ENCODE peak calls at places on chromosome 22, in four cellular contexts. M is GM12878, Q is K562, B is HL-60. G is an unnamed sample.

GRCh38 chr22:40215266-40215665 is 37.5 kb downstream of the TNRC6B start:
- DNase-seq in M (no peak), Q (no peak), B (peak), G (no peak)

GRCh38 chr22:40631925-40632324 is 4.6 kb downstream of the MRTFA start:
- DNase-seq in M (no peak), Q (no peak), B (no peak), G (no peak)

GRCh38 chr22:29203883-29204282 is 1.8 kb upstream of the EMID1 start:
- DNase-seq in M (no peak), Q (no peak), B (no peak), G (no peak)

GRCh38 chr22:35312198-35313059 is 12.7 kb downstream of the TOM1 start:
- DNase-seq in M (no peak), Q (no peak), B (no peak), G (no peak)

GRCh38 chr22:42752912-42753311 is 32.2 kb upstream of the A4GALT start:
- DNase-seq in M (peak), Q (no peak), B (no peak), G (no peak)

GRCh38 chr22:43992331-43992821 is 31.7 kb upstream of the PARVB start:
- DNase-seq in M (no peak), Q (no peak), B (no peak), G (no peak)

GRCh38 chr22:39240841-39241631 is 3.7 kb downstream of the PDGFB start:
- DNase-seq in M (no peak), Q (peak), B (no peak), G (no peak)

GRCh38 chr22:22463855-22464540 is 44.5 kb downstream of the ZNF280B start:
- DNase-seq in M (no peak), Q (peak), B (peak), G (peak)

GRCh38 chr22:40418366-40419201 is 48.2 kb downstream of the SGSM3 start:
- DNase-seq in M (no peak), Q (no peak), B (no peak), G (no peak)

GRCh38 chr22:41538583-41538982 is 5.7 kb downstream of the POLR3H start:
- DNase-seq in M (no peak), Q (no peak), B (no peak), G (no peak)

GRCh38 chr22:21443057-21443734 is 24.0 kb upstream of the TMEM191C start:
- DNase-seq in M (no peak), Q (no peak), B (no peak), G (no peak)

GRCh38 chr22:22167791-22168189 is 76.8 kb upstream of the VPREB1 start:
- DNase-seq in M (peak), Q (no peak), B (no peak), G (no peak)

GRCh38 chr22:42688241-42688913 is 32.3 kb downstream of the A4GALT start:
- DNase-seq in M (no peak), Q (peak), B (no peak), G (no peak)

GRCh38 chr22:29827091-29827490 is 11.0 kb downstream of the ASCC2 start:
- DNase-seq in M (no peak), Q (no peak), B (no peak), G (no peak)

GRCh38 chr22:35645646-35646045 is 2.6 kb upstream of the APOL6 start:
- DNase-seq in M (no peak), Q (no peak), B (no peak), G (no peak)

GRCh38 chr22:40634119-40634903 is 2.2 kb downstream of the MRTFA start:
- DNase-seq in M (no peak), Q (no peak), B (no peak), G (no peak)

GRCh38 chr22:43837666-43838065 is 24.6 kb downstream of the SULT4A1 start:
- DNase-seq in M (no peak), Q (no peak), B (no peak), G (no peak)

GRCh38 chr22:41619979-41620645 is 731 bp downstream of the DESI1 start:
- DNase-seq in M (no peak), Q (peak), B (peak), G (peak)

GRCh38 chr22:35708453-35708852 is 9.2 kb upstream of the APOL5 start:
- DNase-seq in M (no peak), Q (no peak), B (no peak), G (no peak)

GRCh38 chr22:21044931-21045584 is 688 bp upstream of the LRRC74B start:
- DNase-seq in M (no peak), Q (peak), B (peak), G (no peak)

GRCh38 chr22:46714550-46714949 is 23.5 kb downstream of the CERK start:
- DNase-seq in M (no peak), Q (no peak), B (no peak), G (no peak)

GRCh38 chr22:47372111-47372581 is 609.7 kb downstream of the TBC1D22A start:
- DNase-seq in M (no peak), Q (no peak), B (no peak), G (no peak)

GRCh38 chr22:37817705-37818311 is 5.4 kb upstream of the GALR3 start:
- DNase-seq in M (no peak), Q (peak), B (peak), G (peak)

GRCh38 chr22:43476341-43476740 is 64.5 kb downstream of the MPPED1 start:
- DNase-seq in M (no peak), Q (no peak), B (no peak), G (no peak)

GRCh38 chr22:22737590-22737989 is 93.2 kb downstream of the GGTLC2 start:
- DNase-seq in M (no peak), Q (no peak), B (no peak), G (no peak)

GRCh38 chr22:44330727-44331660 is 18.2 kb upstream of the SHISAL1 start:
- DNase-seq in M (no peak), Q (no peak), B (no peak), G (no peak)

GRCh38 chr22:40757071-40757470 is 62.1 kb downstream of the SLC25A17 start:
- DNase-seq in M (no peak), Q (no peak), B (no peak), G (no peak)

GRCh38 chr22:20034143-20034542 is 13.2 kb downstream of the TANGO2 start:
- DNase-seq in M (peak), Q (no peak), B (no peak), G (no peak)

GRCh38 chr22:20032407-20032991 is 11.6 kb downstream of the TANGO2 start:
- DNase-seq in M (no peak), Q (no peak), B (no peak), G (no peak)

GRCh38 chr22:20035375-20036084 is 14.6 kb downstream of the TANGO2 start:
- DNase-seq in M (no peak), Q (peak), B (no peak), G (no peak)

GRCh38 chr22:20031732-20032406 is 11.0 kb downstream of the TANGO2 start:
- DNase-seq in M (no peak), Q (no peak), B (no peak), G (no peak)

DNA sequence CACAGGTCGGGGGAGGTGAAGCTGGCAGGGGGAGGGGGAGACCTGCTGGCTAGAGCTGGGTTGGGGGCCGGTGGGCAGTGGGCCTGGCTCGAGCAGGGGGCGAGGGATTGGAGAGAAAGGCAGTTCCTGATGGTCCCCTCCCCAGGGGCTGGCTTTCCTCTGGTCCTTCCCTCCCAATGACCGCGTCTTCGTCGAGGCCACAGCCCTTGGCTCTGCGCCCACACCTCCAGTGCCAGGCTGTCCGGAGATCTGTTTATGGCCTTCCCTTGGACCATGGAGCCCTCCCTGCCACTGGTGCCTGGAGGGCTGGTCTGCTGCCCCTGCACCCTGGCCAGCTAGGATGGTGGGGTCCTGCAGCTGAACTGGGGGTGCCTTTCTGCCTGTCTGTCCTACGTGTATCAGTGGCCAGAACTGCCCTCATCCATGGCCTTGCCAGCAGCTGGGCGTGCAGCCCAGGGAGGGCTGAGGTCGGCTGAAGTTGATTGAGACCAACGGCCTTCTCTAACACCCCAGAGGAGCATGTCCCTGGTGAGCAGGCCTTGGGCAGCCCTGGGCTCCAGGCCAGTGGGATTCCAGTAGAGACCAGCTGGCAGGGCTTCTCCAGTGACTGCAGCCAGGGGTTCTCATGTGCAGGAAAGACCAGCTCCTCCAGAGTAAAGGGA is 12.3 kb downstream of the TANGO2 start:
- DNase-seq in M (no peak), Q (no peak), B (no peak), G (no peak)
- TF ChIP-seq SPI1 in M (no peak), Q (no peak), B (no peak), G (no peak)

DNA sequence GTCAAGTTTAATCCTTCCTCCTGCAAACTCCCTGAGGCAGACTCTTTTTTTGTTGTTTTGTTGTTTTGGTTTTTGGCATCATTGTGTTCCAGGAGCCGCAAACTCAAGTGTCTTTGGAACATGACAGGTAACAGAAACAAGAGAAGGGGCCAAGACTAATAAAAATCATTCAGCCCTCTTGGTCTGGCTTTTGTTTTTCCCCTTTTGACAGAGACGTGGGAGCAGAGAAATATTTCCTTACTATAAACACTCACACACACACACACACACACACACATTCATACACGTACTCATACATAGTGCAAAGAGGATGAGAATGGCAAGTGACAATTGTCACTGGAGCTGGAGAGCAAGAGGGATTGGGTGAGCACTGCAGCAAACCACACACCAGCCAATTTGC is 10.4 kb upstream of the ASPHD2 start:
- DNase-seq in M (no peak), Q (no peak), B (no peak), G (no peak)
- TF ChIP-seq SPI1 in M (no peak), Q (no peak), B (no peak), G (no peak)

DNA sequence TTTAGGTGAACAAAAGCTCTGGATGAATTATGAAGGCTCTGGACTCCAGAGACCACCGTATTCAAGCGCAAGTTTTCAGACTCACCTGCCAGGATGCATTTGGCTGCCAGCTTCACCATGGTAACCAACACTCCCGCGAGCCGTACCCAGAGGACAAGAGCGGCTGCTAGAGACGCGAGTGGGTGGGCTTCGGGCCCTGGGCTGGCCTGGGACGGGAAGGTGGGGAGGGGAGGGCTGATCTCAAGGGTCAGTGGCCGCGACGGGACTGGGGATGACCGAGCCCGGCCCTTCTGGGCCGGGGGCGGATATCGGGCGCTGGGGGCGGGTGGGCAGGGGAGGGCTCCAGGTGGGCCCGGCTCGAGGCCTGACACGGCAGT is 342 bp downstream of the IFT27 start:
- DNase-seq in M (no peak), Q (no peak), B (no peak), G (peak)
- TF ChIP-seq SPI1 in M (no peak), Q (no peak), B (no peak), G (no peak)

GRCh38 chr22:49930596-49931412 is 12.4 kb downstream of the CRELD2 start:
- DNase-seq in M (peak), Q (peak), B (peak), G (no peak)
- TF ChIP-seq SPI1 in M (peak), Q (no peak), B (peak), G (peak)

GRCh38 chr22:25663654-25664053 is 78.3 kb upstream of the MYO18B start:
- DNase-seq in M (no peak), Q (no peak), B (no peak), G (no peak)

GRCh38 chr22:25668437-25668836 is 73.6 kb upstream of the MYO18B start:
- DNase-seq in M (no peak), Q (no peak), B (no peak), G (no peak)

GRCh38 chr22:25661067-25661466 is 80.9 kb upstream of the MYO18B start:
- DNase-seq in M (no peak), Q (no peak), B (no peak), G (no peak)

GRCh38 chr22:25666308-25666707 is 75.7 kb upstream of the MYO18B start:
- DNase-seq in M (no peak), Q (no peak), B (peak), G (no peak)
- TF ChIP-seq SPI1 in M (no peak), Q (no peak), B (no peak), G (no peak)

GRCh38 chr22:23762866-23763578 is at the start of gene C22orf15:
- DNase-seq in M (no peak), Q (peak), B (no peak), G (no peak)
- TF ChIP-seq SPI1 in M (no peak), Q (no peak), B (no peak), G (no peak)

DNA sequence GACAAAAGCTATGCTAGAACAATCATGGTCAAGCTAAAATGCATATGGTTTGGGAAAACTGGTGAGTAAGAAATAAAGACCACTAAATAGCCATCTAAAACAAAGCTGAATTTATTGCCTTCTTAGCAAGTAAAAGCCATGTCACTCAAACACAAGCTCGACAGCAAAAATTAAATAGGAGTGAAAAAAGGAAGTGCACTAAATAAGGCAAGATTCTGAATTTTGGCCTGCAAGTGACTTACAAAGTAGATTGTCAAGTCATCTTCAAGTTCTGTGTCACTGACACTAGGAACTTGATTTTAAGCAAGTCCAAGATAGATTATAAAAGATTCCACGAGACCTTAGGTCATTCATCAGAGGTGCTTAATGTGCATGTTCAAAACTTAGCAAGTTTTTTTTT is 27.4 kb downstream of the TUG1 start:
- DNase-seq in M (no peak), Q (no peak), B (no peak), G (no peak)
- TF ChIP-seq SPI1 in M (peak), Q (peak), B (peak), G (peak)

G was measured in GM12891.